ENCODE peak calls at places on chromosomes 13 and 19, in seven cellular contexts. L is H9, K is IMR-90, N is mesenchymal stem cell, Z is neuronal stem cell, S is mesendoderm, R is H1. M is an unnamed sample.

GRCh38 chr13:22735381-22735995 is 445.3 kb upstream of the SGCG start:
- DNase-seq in L (peak; percentile 43), K (no peak), N (no peak), Z (no peak), S (peak; percentile 26), R (no peak), M (no peak)

GRCh38 chr13:109651854-109652253 is 134.5 kb downstream of the IRS2 start:
- DNase-seq in L (no peak), K (no peak), N (no peak), Z (no peak), S (no peak), R (no peak), M (peak; percentile 26)

GRCh38 chr13:50512602-50513527 is 330.6 kb downstream of the DLEU7 start:
- DNase-seq in L (no peak), K (peak; percentile 61), N (peak; percentile 66), Z (no peak), S (no peak), R (no peak), M (no peak)

GRCh38 chr19:49421039-49421877 is 2.0 kb downstream of the PTH2 start:
- DNase-seq in L (peak; percentile 99), K (peak; percentile 17), N (peak; percentile 24), Z (peak; percentile 88), S (peak; percentile 96), R (peak; percentile 99), M (peak; percentile 15)

GRCh38 chr19:12838182-12838890 is at the start of gene MAST1:
- DNase-seq in L (peak; percentile 65), K (no peak), N (peak; percentile 21), Z (no peak), S (peak; percentile 66), R (peak; percentile 86), M (peak; percentile 39)

GRCh38 chr19:1239796-1240737 is 1.5 kb upstream of the ATP5F1D start:
- DNase-seq in L (peak; percentile 91), K (peak; percentile 92), N (peak; percentile 89), Z (peak; percentile 94), S (peak; percentile 92), R (peak; percentile 95), M (peak; percentile 89)

GRCh38 chr19:32067686-32068085 is 277.7 kb upstream of the ZNF507 start:
- DNase-seq in L (peak; percentile 81), K (no peak), N (no peak), Z (peak; percentile 8), S (peak; percentile 84), R (peak; percentile 60), M (no peak)

GRCh38 chr19:15184776-15185175 is 16.0 kb downstream of the NOTCH3 start:
- DNase-seq in L (no peak), K (no peak), N (no peak), Z (no peak), S (no peak), R (no peak), M (no peak)

GRCh38 chr19:40442328-40443130 is 1.6 kb downstream of the SERTAD3 start:
- DNase-seq in L (no peak), K (no peak), N (no peak), Z (no peak), S (no peak), R (no peak), M (no peak)

GRCh38 chr13:42393573-42394360 is 121.8 kb downstream of the AKAP11 start:
- DNase-seq in L (no peak), K (no peak), N (peak; percentile 18), Z (no peak), S (no peak), R (no peak), M (peak; percentile 86)

GRCh38 chr19:7500811-7501450 is 12.1 kb upstream of the PEX11G start:
- DNase-seq in L (peak; percentile 89), K (peak; percentile 46), N (peak; percentile 45), Z (peak; percentile 75), S (peak; percentile 88), R (peak; percentile 92), M (no peak)

GRCh38 chr13:41496420-41497234 is 39.3 kb downstream of the RGCC start:
- DNase-seq in L (no peak), K (peak; percentile 95), N (peak; percentile 79), Z (no peak), S (peak; percentile 51), R (no peak), M (no peak)

GRCh38 chr19:11931513-11931912 is 6.6 kb downstream of the ZNF700 start:
- DNase-seq in L (no peak), K (no peak), N (no peak), Z (no peak), S (no peak), R (no peak), M (no peak)

GRCh38 chr13:99496322-99497142 is 4.7 kb upstream of the TM9SF2 start:
- DNase-seq in L (peak; percentile 49), K (peak; percentile 15), N (peak; percentile 13), Z (no peak), S (peak; percentile 14), R (no peak), M (no peak)

GRCh38 chr13:50740052-50740741 is 103.3 kb downstream of the DLEU7 start:
- DNase-seq in L (no peak), K (no peak), N (peak; percentile 12), Z (no peak), S (no peak), R (no peak), M (no peak)

GRCh38 chr19:53333071-53333465 is 481 bp upstream of the ZNF845 start:
- DNase-seq in L (peak; percentile 84), K (no peak), N (no peak), Z (no peak), S (peak; percentile 85), R (no peak), M (peak; percentile 91)

GRCh38 chr13:51829236-51829899 is 15.6 kb downstream of the TMEM272 start:
- DNase-seq in L (no peak), K (no peak), N (no peak), Z (no peak), S (no peak), R (no peak), M (no peak)

GRCh38 chr19:22832031-22832762 is at the start of gene ZNF723:
- DNase-seq in L (no peak), K (no peak), N (no peak), Z (no peak), S (no peak), R (no peak), M (peak; percentile 22)

GRCh38 chr19:34963531-34964406 is at the start of gene ZNF792:
- DNase-seq in L (peak; percentile 82), K (peak; percentile 34), N (peak; percentile 63), Z (peak; percentile 40), S (peak; percentile 91), R (peak; percentile 86), M (peak; percentile 13)

GRCh38 chr13:80654638-80655249 is 313.8 kb upstream of the SPRY2 start:
- DNase-seq in L (no peak), K (no peak), N (no peak), Z (no peak), S (no peak), R (no peak), M (no peak)

GRCh38 chr19:47663911-47664771 is 49.1 kb upstream of the EHD2 start:
- DNase-seq in L (no peak), K (peak; percentile 99), N (peak; percentile 99), Z (no peak), S (peak; percentile 86), R (no peak), M (peak; percentile 91)

GRCh38 chr13:39250440-39250839 is 212.2 kb downstream of the NHLRC3 start:
- DNase-seq in L (no peak), K (no peak), N (no peak), Z (no peak), S (no peak), R (no peak), M (peak; percentile 8)

GRCh38 chr13:77836423-77836822 is 82.2 kb downstream of the EDNRB start:
- DNase-seq in L (no peak), K (peak; percentile 44), N (peak; percentile 78), Z (no peak), S (no peak), R (no peak), M (peak; percentile 51)

GRCh38 chr13:113837554-113838355 is 26.1 kb downstream of the GAS6 start:
- DNase-seq in L (peak; percentile 71), K (peak; percentile 98), N (peak; percentile 98), Z (no peak), S (peak; percentile 86), R (no peak), M (peak; percentile 48)

GRCh38 chr13:27678306-27679040 is 56.8 kb downstream of the POLR1D start:
- DNase-seq in L (peak; percentile 42), K (peak; percentile 48), N (no peak), Z (no peak), S (no peak), R (no peak), M (peak; percentile 65)

GRCh38 chr19:23118400-23118799 is 1.6 kb downstream of the ZNF730 start:
- DNase-seq in L (peak; percentile 47), K (no peak), N (no peak), Z (no peak), S (peak; percentile 84), R (no peak), M (peak; percentile 63)

GRCh38 chr19:30448386-30449130 is 76.4 kb downstream of the ZNF536 start:
- DNase-seq in L (no peak), K (no peak), N (no peak), Z (no peak), S (no peak), R (no peak), M (no peak)

GRCh38 chr19:41917676-41918075 is 10.6 kb downstream of the ERFL start:
- DNase-seq in L (no peak), K (no peak), N (no peak), Z (no peak), S (no peak), R (no peak), M (no peak)
- H3K27me3 ChIP-seq in L (peaks cover 92% of the 10 kb centered on the region), K (peaks cover 84% of the 10 kb centered on the region), N (peaks cover 78% of the 10 kb centered on the region), Z (peaks cover 86% of the 10 kb centered on the region), S (peaks cover 48% of the 10 kb centered on the region), R (peaks cover 100% of the 10 kb centered on the region), M (peaks cover 68% of the 10 kb centered on the region)

GRCh38 chr13:76123548-76123947 is 487.4 kb downstream of the LMO7 start:
- DNase-seq in L (no peak), K (no peak), N (no peak), Z (no peak), S (no peak), R (no peak), M (no peak)
- H3K79me1 ChIP-seq in L (no peaks in the 10 kb centered on the region), K (no peaks in the 10 kb centered on the region), N (no peaks in the 10 kb centered on the region), Z (no peaks in the 10 kb centered on the region), S (no peaks in the 10 kb centered on the region), R (no peaks in the 10 kb centered on the region), M (no peaks in the 10 kb centered on the region)

DNA sequence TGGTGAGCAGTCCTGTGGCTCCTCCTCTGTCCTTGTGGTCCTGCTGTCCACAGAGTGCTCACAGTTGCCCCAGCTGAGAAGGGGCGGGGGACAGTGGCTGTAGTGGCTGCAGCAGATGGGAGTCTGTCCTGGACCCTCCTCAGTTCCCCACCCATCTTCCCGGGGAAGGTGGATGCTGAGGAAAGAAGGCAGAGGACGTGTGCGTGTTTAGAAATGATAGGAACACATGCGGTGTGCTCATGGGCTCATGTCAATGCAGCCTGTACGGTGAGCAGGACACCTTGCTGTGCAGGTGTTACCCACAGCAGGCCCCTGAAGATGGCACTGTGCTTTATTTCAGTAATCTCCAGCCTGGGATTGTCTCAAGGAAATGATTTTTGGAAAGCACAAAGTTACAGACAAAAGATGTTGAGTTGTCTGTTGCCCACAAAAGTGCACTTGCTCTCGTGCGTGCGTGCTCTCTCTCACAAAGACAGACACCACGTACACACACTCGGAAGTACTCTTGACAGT is 49.2 kb upstream of the TEX29 start:
- DNase-seq in L (no peak), K (no peak), N (no peak), Z (no peak), S (no peak), R (no peak), M (no peak)
- H3K23ac ChIP-seq in L (no peak overlapping the region), K (no peak overlapping the region), N (no peak overlapping the region), Z (peak overlapping the region; percentile 74), S (no peak overlapping the region), R (no peak overlapping the region), M (no peak overlapping the region)

DNA sequence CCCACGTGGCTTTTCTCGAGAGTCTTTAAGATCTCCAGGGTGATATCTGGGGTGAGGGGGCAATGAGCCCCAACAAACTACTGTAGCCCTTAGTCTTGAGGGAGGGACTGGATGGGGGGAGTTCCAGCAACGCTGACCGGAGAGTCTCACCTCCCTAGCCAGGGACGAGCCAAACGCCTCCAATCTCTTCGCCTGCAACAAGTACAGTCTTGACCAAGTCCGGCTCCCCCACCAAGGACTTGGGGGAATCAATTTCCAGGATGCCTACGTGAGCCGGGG is 442 bp downstream of the CCDC8 start:
- DNase-seq in L (no peak), K (no peak), N (no peak), Z (no peak), S (no peak), R (no peak), M (no peak)
- H3K27me3 ChIP-seq in L (no peaks in the 10 kb centered on the region), K (peaks cover 2% of the 10 kb centered on the region), N (no peaks in the 10 kb centered on the region), Z (no peaks in the 10 kb centered on the region), S (no peaks in the 10 kb centered on the region), R (peaks cover 2% of the 10 kb centered on the region), M (no peaks in the 10 kb centered on the region)